ENCODE peak calls at places on chromosomes 12 and 14, in eight cellular contexts. F is astrocyte, Q is aorta, V is HCT116, R is heart right ventricle, L is PC-9, S is sigmoid colon, H is GM23248. U is an unnamed sample.
A peak's percentile ranks its signal among the peaks of the same experiment; 100 is the strongest.

GRCh38 chr14:60311417-60311816 is 62.4 kb downstream of the PPM1A start:
- DNase-seq in F (peak; percentile 29), Q (no peak), V (no peak), R (no peak), L (no peak), S (no peak), H (peak; percentile 23), U (peak; percentile 43)

GRCh38 chr12:106342397-106343212 is 14.9 kb upstream of the POLR3B start:
- DNase-seq in F (peak; percentile 70), Q (peak; percentile 88), V (no peak), R (peak; percentile 72), L (peak; percentile 77), S (peak; percentile 89), H (peak; percentile 96), U (no peak)

GRCh38 chr12:11719678-11720099 is 70.2 kb downstream of the ETV6 start:
- DNase-seq in F (peak; percentile 97), Q (peak; percentile 90), V (no peak), R (peak; percentile 31), L (no peak), S (peak; percentile 76), H (peak; percentile 99), U (peak; percentile 78)

GRCh38 chr14:71725802-71726638 is 206.2 kb upstream of the RGS6 start:
- DNase-seq in F (peak; percentile 77), Q (no peak), V (no peak), R (no peak), L (no peak), S (no peak), H (peak; percentile 95), U (no peak)

GRCh38 chr12:12467701-12468218 is 94.9 kb downstream of the DUSP16 start:
- DNase-seq in F (peak; percentile 47), Q (peak; percentile 75), V (no peak), R (no peak), L (no peak), S (no peak), H (no peak), U (no peak)

GRCh38 chr14:27605298-27605697 is 1007.5 kb upstream of the NOVA1 start:
- DNase-seq in F (no peak), Q (no peak), V (no peak), R (no peak), L (no peak), S (no peak), H (no peak), U (no peak)

GRCh38 chr14:69695664-69696527 is 71.0 kb upstream of the SRSF5 start:
- DNase-seq in F (peak; percentile 50), Q (no peak), V (no peak), R (no peak), L (no peak), S (no peak), H (peak; percentile 38), U (peak; percentile 73)

GRCh38 chr14:104086661-104087461 is 1.4 kb downstream of the ASPG start:
- DNase-seq in F (no peak), Q (peak; percentile 36), V (no peak), R (peak; percentile 31), L (no peak), S (no peak), H (no peak), U (peak; percentile 6)

GRCh38 chr12:6462234-6462995 is 8.1 kb downstream of the VAMP1 start:
- DNase-seq in F (no peak), Q (no peak), V (no peak), R (no peak), L (no peak), S (no peak), H (no peak), U (no peak)

GRCh38 chr12:12210983-12211382 is 55.9 kb downstream of the LRP6 start:
- DNase-seq in F (no peak), Q (no peak), V (no peak), R (no peak), L (no peak), S (no peak), H (no peak), U (no peak)

GRCh38 chr12:3333583-3333982 is 157.4 kb upstream of the PRMT8 start:
- DNase-seq in F (no peak), Q (peak; percentile 24), V (peak; percentile 38), R (no peak), L (no peak), S (peak; percentile 57), H (no peak), U (peak; percentile 66)

GRCh38 chr14:50064993-50065392 is 51.4 kb downstream of the VCPKMT start:
- DNase-seq in F (peak; percentile 22), Q (peak; percentile 79), V (no peak), R (no peak), L (no peak), S (no peak), H (peak; percentile 68), U (no peak)

GRCh38 chr14:102235275-102235897 is 69.6 kb downstream of the MOK start:
- DNase-seq in F (peak; percentile 77), Q (peak; percentile 88), V (peak; percentile 52), R (peak; percentile 83), L (peak; percentile 76), S (peak; percentile 94), H (peak; percentile 87), U (peak; percentile 94)

GRCh38 chr14:100076133-100076532 is 10.9 kb downstream of the EVL start:
- DNase-seq in F (no peak), Q (peak; percentile 75), V (peak; percentile 15), R (no peak), L (no peak), S (no peak), H (peak; percentile 51), U (peak; percentile 32)

GRCh38 chr12:85606455-85606854 is 229.8 kb downstream of the RASSF9 start:
- DNase-seq in F (no peak), Q (no peak), V (no peak), R (no peak), L (no peak), S (no peak), H (no peak), U (no peak)

GRCh38 chr12:5803532-5803931 is 141.5 kb downstream of the ANO2 start:
- DNase-seq in F (no peak), Q (no peak), V (no peak), R (no peak), L (no peak), S (no peak), H (no peak), U (no peak)

GRCh38 chr14:29529418-29529817 is 398.2 kb downstream of the PRKD1 start:
- DNase-seq in F (no peak), Q (no peak), V (no peak), R (no peak), L (no peak), S (no peak), H (peak; percentile 51), U (peak; percentile 10)

GRCh38 chr12:103677341-103677740 is 90.3 kb downstream of the STAB2 start:
- DNase-seq in F (no peak), Q (no peak), V (no peak), R (no peak), L (no peak), S (no peak), H (no peak), U (no peak)

GRCh38 chr14:93320489-93320888 is 12.3 kb downstream of the BTBD7 start:
- DNase-seq in F (peak; percentile 12), Q (no peak), V (no peak), R (no peak), L (no peak), S (no peak), H (no peak), U (no peak)

GRCh38 chr14:32513571-32514009 is 184.5 kb downstream of the AKAP6 start:
- DNase-seq in F (no peak), Q (no peak), V (no peak), R (no peak), L (no peak), S (no peak), H (peak; percentile 52), U (no peak)

GRCh38 chr14:20681348-20682126 is 2.8 kb upstream of the RNASE4 start:
- DNase-seq in F (peak; percentile 83), Q (peak; percentile 85), V (peak; percentile 83), R (peak; percentile 72), L (peak; percentile 72), S (peak; percentile 93), H (peak; percentile 90), U (peak; percentile 76)

GRCh38 chr14:35989736-35990135 is 163.6 kb downstream of the BRMS1L start:
- DNase-seq in F (no peak), Q (no peak), V (no peak), R (no peak), L (no peak), S (no peak), H (no peak), U (no peak)

DNA sequence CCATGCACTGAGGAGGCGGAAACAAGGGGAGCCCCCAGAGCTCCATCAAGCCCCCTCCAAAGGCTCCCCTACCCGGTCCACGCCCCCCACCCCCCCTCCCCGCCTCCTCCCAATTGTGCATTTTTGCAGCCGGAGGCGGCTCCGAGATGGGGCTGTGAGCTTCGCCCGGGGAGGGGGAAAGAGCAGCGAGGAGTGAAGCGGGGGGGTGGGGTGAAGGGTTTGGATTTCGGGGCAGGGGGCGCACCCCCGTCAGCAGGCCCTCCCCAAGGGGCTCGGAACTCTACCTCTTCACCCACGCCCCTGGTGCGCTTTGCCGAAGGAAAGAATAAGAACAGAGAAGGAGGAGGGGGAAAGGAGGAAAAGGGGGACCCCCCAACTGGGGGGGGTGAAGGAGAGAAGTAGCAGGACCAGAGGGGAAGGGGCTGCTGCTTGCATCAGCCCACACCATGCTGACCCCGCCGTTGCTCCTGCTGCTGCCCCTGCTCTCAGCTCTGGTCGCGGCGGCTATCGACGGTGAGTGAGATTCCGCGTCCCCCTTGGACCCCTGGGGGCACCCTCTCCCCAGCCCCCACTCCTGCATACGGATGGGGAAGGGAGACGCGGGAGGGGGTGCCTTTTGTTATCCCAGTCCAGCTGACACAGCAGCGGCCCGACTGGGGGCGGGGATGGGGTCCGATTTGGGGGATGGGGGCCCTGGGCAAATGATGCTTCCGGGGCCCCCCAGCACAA is 400 bp downstream of the LRP1 start:
- DNase-seq in F (no peak), Q (no peak), V (no peak), R (no peak), L (no peak), S (peak; percentile 72), H (peak; percentile 41), U (no peak)
- H3K4me3 ChIP-seq in F (peak overlapping the region; percentile 86), Q (peak overlapping the region; percentile 98), V (peak overlapping the region; percentile 80), R (peak overlapping the region; percentile 94), L (peak overlapping the region; percentile 97), S (peak overlapping the region; percentile 68), H (peak overlapping the region; percentile 90), U (peak overlapping the region; percentile 87)

GRCh38 chr12:57896139-57896436 is 45.3 kb upstream of the ATP23 start:
- DNase-seq in F (no peak), Q (no peak), V (no peak), R (no peak), L (no peak), S (no peak), H (peak; percentile 57), U (no peak)
- H3K4me1 ChIP-seq in F (peaks cover 45% of the 10 kb centered on the region), Q (peaks cover 6% of the 10 kb centered on the region), V (no peaks in the 10 kb centered on the region), R (peaks cover 78% of the 10 kb centered on the region), L (peaks cover 60% of the 10 kb centered on the region), S (peaks cover 77% of the 10 kb centered on the region), H (peaks cover 72% of the 10 kb centered on the region), U (peaks cover 43% of the 10 kb centered on the region)

DNA sequence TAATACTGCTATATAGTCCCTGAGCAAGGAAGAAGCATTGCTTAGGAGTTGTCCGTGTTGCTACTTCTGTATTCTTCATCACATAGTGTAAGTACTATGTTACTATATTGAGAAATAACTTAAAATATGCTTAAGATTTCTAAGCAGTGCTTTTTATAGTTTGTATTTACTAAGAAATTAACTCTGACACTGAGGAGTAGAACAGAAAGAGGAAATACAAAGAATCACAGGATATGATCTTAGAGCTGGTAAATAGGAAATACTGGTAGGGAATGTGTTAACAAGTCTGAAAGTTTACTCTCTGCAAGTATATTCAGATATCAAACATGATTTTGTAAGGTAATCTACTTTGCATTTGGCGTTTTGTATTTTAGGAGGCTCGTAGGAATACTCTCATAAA is 15.5 kb downstream of the XPOT start:
- DNase-seq in F (no peak), Q (no peak), V (no peak), R (no peak), L (no peak), S (no peak), H (no peak), U (no peak)
- H3K36me3 ChIP-seq in F (peaks cover 87% of the 10 kb centered on the region), Q (peaks cover 2% of the 10 kb centered on the region), V (peaks cover 81% of the 10 kb centered on the region), R (peaks cover 4% of the 10 kb centered on the region), L (peaks cover 83% of the 10 kb centered on the region), S (peaks cover 55% of the 10 kb centered on the region), H (peaks cover 98% of the 10 kb centered on the region), U (peaks cover 97% of the 10 kb centered on the region)

GRCh38 chr12:66170606-66171005 is 810 bp upstream of the TMBIM4 start:
- DNase-seq in F (no peak), Q (no peak), V (no peak), R (no peak), L (no peak), S (no peak), H (no peak), U (no peak)
- H3K4me3 ChIP-seq in F (no peak overlapping the region), Q (no peak overlapping the region), V (no peak overlapping the region), R (peak overlapping the region; percentile 87), L (peak overlapping the region; percentile 74), S (no peak overlapping the region), H (peak overlapping the region; percentile 83), U (peak overlapping the region; percentile 64)

U was measured in BE2C.